ENCODE peak calls at places on chromosome 5, in five cellular contexts. M is Kasumi-1, O is ecto neural progenitor cell, Y is GM13976, U is EL. P is an unnamed sample.

GRCh38 chr5:7745882-7746735 is 104.8 kb downstream of the CFAP90 start:
- DNase-seq in M (peak), Y (peak), O (peak), U (peak), P (peak)

GRCh38 chr5:68353624-68354023 is 138.1 kb downstream of the PIK3R1 start:
- DNase-seq in O (no peak), Y (no peak), M (no peak), U (no peak), P (no peak)

GRCh38 chr5:39992617-39993203 is 567.9 kb upstream of the DAB2 start:
- DNase-seq in U (peak), Y (no peak), O (no peak), M (no peak), P (no peak)

GRCh38 chr5:36878421-36879088 is 2.0 kb downstream of the NIPBL start:
- DNase-seq in U (peak), O (peak), M (no peak), Y (no peak), P (no peak)

GRCh38 chr5:81762853-81763252 is 12.0 kb upstream of the SSBP2 start:
- DNase-seq in U (no peak), Y (no peak), M (no peak), O (no peak), P (no peak)

GRCh38 chr5:107402881-107403280 is 267.9 kb downstream of the EFNA5 start:
- DNase-seq in O (no peak), Y (no peak), M (no peak), U (no peak), P (no peak)

GRCh38 chr5:33994845-33995244 is 10.4 kb upstream of the SLC45A2 start:
- DNase-seq in U (peak), Y (no peak), O (no peak), M (no peak), P (no peak)

GRCh38 chr5:150753863-150754262 is 5.0 kb downstream of the DCTN4 start:
- DNase-seq in O (no peak), M (no peak), U (no peak), Y (no peak), P (no peak)

GRCh38 chr5:40483316-40483715 is 196.4 kb upstream of the PTGER4 start:
- DNase-seq in M (no peak), O (no peak), Y (no peak), U (peak), P (no peak)

GRCh38 chr5:124677376-124677998 is 69.0 kb downstream of the ZNF608 start:
- DNase-seq in U (no peak), O (no peak), Y (no peak), M (no peak), P (no peak)

GRCh38 chr5:16140417-16140816 is 39.2 kb downstream of the MARCHF11 start:
- DNase-seq in M (peak), Y (no peak), U (peak), O (no peak), P (no peak)

GRCh38 chr5:1116109-1116735 is 4.4 kb upstream of the SLC12A7 start:
- DNase-seq in M (no peak), Y (no peak), U (no peak), O (no peak), P (no peak)

GRCh38 chr5:6543346-6543730 is 89.5 kb downstream of the NSUN2 start:
- DNase-seq in O (peak), M (no peak), U (no peak), Y (no peak), P (no peak)

GRCh38 chr5:96838483-96839395 is 31.0 kb upstream of the ERAP1 start:
- DNase-seq in M (no peak), Y (no peak), O (no peak), U (no peak), P (no peak)

GRCh38 chr5:119341452-119342349 is 14.1 kb upstream of the TNFAIP8 start:
- DNase-seq in U (no peak), Y (no peak), M (no peak), O (no peak), P (no peak)